ENCODE peak calls at places on chromosomes 5 and 9, in five cellular contexts. K is lower lobe of right lung, G is AG10803, H is fibroblast of mammary gland, O is NB4. X is an unnamed sample.

GRCh38 chr5:151808451-151809169 is 36.9 kb downstream of the G3BP1 start:
- DNase-seq in K (no peak), G (peak; percentile 55), H (no peak), O (no peak), X (peak; percentile 46)

GRCh38 chr5:67214713-67215591 is 18.4 kb upstream of the CD180 start:
- DNase-seq in K (peak; percentile 66), O (no peak), H (no peak), G (no peak), X (no peak)

GRCh38 chr5:89728750-89729149 is 680.8 kb downstream of the CETN3 start:
- DNase-seq in K (no peak), H (peak; percentile 58), G (peak; percentile 72), O (no peak), X (peak; percentile 95)

GRCh38 chr5:128825826-128826225 is 139.5 kb upstream of the SLC27A6 start:
- DNase-seq in G (no peak), H (peak; percentile 59), K (no peak), O (no peak), X (peak; percentile 19)

GRCh38 chr5:14399054-14399657 is 182.4 kb upstream of the OTULINL start:
- DNase-seq in O (peak; percentile 62), G (peak; percentile 72), H (peak; percentile 86), K (no peak), X (peak; percentile 88)

GRCh38 chr9:137025120-137025966 is 2.7 kb downstream of the ABCA2 start:
- DNase-seq in G (no peak), K (no peak), O (no peak), H (no peak), X (no peak)

GRCh38 chr5:169801324-169801777 is 164.3 kb downstream of the DOCK2 start:
- DNase-seq in O (peak; percentile 91), K (no peak), H (peak; percentile 95), G (peak; percentile 81), X (peak; percentile 68)

GRCh38 chr9:75891277-75892167 is 1.0 kb downstream of the PCSK5 start:
- DNase-seq in H (peak; percentile 30), G (peak; percentile 8), K (peak; percentile 54), O (no peak), X (peak; percentile 54)

GRCh38 chr5:140344683-140345423 is 1.6 kb downstream of the HBEGF start:
- DNase-seq in O (peak; percentile 49), K (no peak), H (peak; percentile 45), G (no peak), X (no peak)

GRCh38 chr9:123072407-123072995 is 39.0 kb downstream of the GPR21 start:
- DNase-seq in H (no peak), K (no peak), G (no peak), O (no peak), X (no peak)

GRCh38 chr9:123073991-123074422 is 40.5 kb downstream of the GPR21 start:
- DNase-seq in H (peak; percentile 71), K (no peak), G (peak; percentile 98), O (no peak), X (peak; percentile 89)

GRCh38 chr9:123070210-123070609 is 36.7 kb downstream of the GPR21 start:
- DNase-seq in O (no peak), H (peak; percentile 9), G (no peak), K (no peak), X (no peak)

GRCh38 chr9:123073441-123073840 is 40.0 kb downstream of the GPR21 start:
- DNase-seq in O (no peak), G (no peak), K (no peak), H (no peak), X (no peak)

DNA sequence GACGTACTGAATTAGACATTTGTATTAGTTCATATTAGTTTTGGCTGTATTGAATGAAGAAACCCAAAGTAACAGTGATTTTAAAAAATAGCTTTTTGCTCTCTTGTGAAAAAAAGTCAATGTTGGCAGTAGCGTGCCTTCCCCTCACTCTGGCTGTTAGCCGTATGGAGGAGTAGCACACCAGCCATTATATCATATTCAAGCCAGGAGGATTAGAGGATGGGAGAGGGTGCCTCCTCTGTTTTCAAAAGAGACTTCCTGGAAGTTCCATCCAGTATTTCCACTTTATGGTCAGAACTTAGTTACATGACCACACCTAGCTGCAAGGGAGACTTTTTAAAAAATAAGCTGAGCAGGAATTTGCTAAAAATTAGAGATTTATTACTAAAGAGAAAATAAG is 41.2 kb downstream of the GPR21 start:
- DNase-seq in O (no peak), K (no peak), G (peak; percentile 30), H (no peak), X (no peak)
- H3K4me3 ChIP-seq in O (no peak overlapping the region), K (no peak overlapping the region), G (peak overlapping the region; percentile 57), H (no peak overlapping the region), X (no peak overlapping the region)

GRCh38 chr5:91025449-91025848 is 357.7 kb downstream of the ARRDC3 start:
- DNase-seq in K (no peak), H (no peak), G (no peak), O (no peak), X (no peak)
- TF ChIP-seq CTCF in K (no peak), H (no peak), G (no peak), O (no peak), X (no peak)

GRCh38 chr9:77020438-77021264 is 1.2 kb downstream of the FOXB2 start:
- DNase-seq in H (no peak), G (no peak), K (no peak), O (no peak), X (no peak)
- H3K4me3 ChIP-seq in H (no peak overlapping the region), G (no peak overlapping the region), K (peak overlapping the region; percentile 29), O (no peak overlapping the region), X (no peak overlapping the region)

DNA sequence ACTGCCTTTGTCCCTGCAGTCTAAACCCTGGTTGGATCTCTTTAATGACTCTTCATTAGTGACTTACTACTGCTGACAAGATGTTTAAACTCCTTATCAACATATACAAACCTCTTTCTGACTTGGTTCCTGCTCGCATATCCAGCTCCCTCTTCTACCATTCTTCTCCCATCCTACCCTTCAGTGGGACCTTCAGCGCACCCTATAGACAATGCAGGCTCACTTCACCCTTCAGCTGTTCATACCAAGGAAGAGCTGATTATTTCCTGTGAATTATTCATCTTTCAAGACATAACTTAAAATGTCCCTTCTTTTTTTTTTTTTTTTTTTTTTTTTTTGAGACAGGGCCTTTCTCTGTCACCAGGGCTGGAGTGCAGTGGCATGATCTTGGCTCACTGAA is 436.5 kb downstream of the KIAA0825 start:
- DNase-seq in G (no peak), H (peak; percentile 7), O (peak; percentile 33), K (no peak), X (no peak)
- TF ChIP-seq CTCF in G (peak; percentile 14), H (peak; percentile 17), O (peak; percentile 34), K (no peak), X (no peak)

DNA sequence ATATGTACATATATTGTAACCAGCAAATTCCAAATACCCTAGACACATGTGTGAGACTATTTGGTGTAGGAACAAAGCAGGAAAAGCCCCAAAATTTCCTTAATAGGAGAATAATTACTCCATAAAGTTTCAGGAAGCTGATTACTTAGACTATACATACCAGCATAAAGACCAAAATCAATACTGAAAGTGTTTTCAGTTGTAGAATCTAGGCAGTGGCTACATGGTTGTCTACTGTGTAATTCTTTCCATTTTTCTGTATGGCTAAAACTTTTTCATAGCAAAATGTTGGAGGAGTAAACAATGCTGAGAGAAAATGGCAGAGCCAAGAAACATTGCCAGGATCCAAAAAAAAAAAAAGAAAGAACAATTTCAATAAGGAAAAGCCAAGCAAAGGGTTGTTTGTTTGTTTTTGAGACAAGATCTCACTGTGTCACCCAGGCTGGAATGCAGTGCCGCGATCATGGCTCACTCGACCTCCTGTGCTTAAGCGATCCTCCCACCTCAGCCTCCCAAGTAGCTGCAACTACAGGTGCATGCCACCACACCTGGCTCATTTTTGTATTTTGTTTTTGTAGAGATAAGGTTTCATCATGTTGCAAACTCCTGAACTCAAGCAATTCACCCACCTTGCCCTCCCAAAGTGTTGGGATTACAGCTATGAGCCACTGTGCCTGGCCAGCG is 14.9 kb downstream of the SKP1 start:
- DNase-seq in H (no peak), K (no peak), O (no peak), G (no peak), X (no peak)
- H3K4me3 ChIP-seq in H (no peak overlapping the region), K (no peak overlapping the region), O (no peak overlapping the region), G (no peak overlapping the region), X (no peak overlapping the region)

GRCh38 chr5:139294372-139295165 is 1.0 kb downstream of the MATR3 start:
- DNase-seq in G (peak; percentile 77), O (peak; percentile 88), H (peak; percentile 77), K (peak; percentile 76), X (peak; percentile 77)
- TF ChIP-seq CTCF in G (peak; percentile 41), O (peak; percentile 41), H (no peak), K (peak; percentile 6), X (peak; percentile 38)

DNA sequence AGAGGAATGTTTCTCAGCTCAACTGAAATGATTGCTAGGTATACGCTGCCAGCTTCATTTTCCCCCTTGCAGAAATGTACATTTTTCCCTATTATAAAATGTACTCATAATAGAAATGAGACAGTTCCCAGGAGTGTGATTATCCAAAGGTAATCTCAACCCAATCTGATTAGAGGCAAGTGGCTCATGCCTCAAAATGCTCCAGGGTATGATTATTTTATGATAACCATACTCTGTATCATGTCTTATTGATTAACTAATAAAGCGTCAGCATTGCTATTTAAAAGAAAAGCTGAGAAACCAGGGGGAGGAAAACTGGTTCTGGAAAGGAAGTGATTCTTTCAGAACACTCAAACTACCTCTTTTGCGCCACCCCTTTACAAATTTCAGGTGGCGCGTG is 55.0 kb upstream of the SMIM15 start:
- DNase-seq in H (no peak), O (no peak), K (no peak), G (no peak), X (no peak)
- H3K4me3 ChIP-seq in H (no peak overlapping the region), O (no peak overlapping the region), K (no peak overlapping the region), G (no peak overlapping the region), X (no peak overlapping the region)

X was measured in fibroblast of the aortic adventitia.